ENCODE peak calls at places on chromosome 5, in seven cellular contexts. W, D, L, O, F, U and G are unnamed samples.

GRCh38 chr5:123035950-123036390 is 555 bp downstream of the PPIC start:
- DNase-seq in W (no peak), U (peak; percentile 63), O (no peak), F (no peak), L (peak; percentile 86), D (no peak), G (peak; percentile 88)

GRCh38 chr5:62043289-62044274 is 262.4 kb upstream of the KIF2A start:
- DNase-seq in U (no peak), D (no peak), F (peak; percentile 16), L (peak; percentile 40), W (no peak), O (no peak), G (peak; percentile 89)

GRCh38 chr5:22787398-22787797 is 65.7 kb downstream of the CDH12 start:
- DNase-seq in W (no peak), O (no peak), U (no peak), L (no peak), D (no peak), F (no peak), G (no peak)

GRCh38 chr5:149432377-149432776 is 53.3 kb upstream of the IL17B start:
- DNase-seq in W (no peak), L (no peak), O (no peak), F (no peak), D (no peak), U (no peak), G (no peak)

GRCh38 chr5:35811108-35811741 is 45.5 kb upstream of the IL7R start:
- DNase-seq in O (no peak), D (no peak), F (no peak), W (peak; percentile 62), L (no peak), U (no peak), G (no peak)

GRCh38 chr5:39399135-39400036 is 25.4 kb downstream of the DAB2 start:
- DNase-seq in D (no peak), W (no peak), F (no peak), O (no peak), U (no peak), L (no peak), G (no peak)

GRCh38 chr5:180816608-180817534 is 14.3 kb upstream of the MGAT1 start:
- DNase-seq in O (no peak), L (no peak), F (peak; percentile 52), D (no peak), W (peak; percentile 30), U (peak; percentile 47), G (peak; percentile 32)

GRCh38 chr5:67183859-67184258 is 12.7 kb downstream of the CD180 start:
- DNase-seq in W (no peak), D (no peak), F (no peak), L (no peak), U (no peak), O (no peak), G (no peak)

GRCh38 chr5:105283134-105283533 is 1720.5 kb upstream of the NUDT12 start:
- DNase-seq in F (no peak), U (no peak), L (no peak), D (no peak), W (no peak), O (no peak), G (no peak)